ENCODE peak calls at places on chromosomes 12 and 14, in seven cellular contexts. K is mesendoderm, A is H9, E is neuronal stem cell, J is IMR-90, Y is H1, D is mesenchymal stem cell. X is an unnamed sample.

GRCh38 chr14:80850197-80850814 is 91.2 kb downstream of the CEP128 start:
- DNase-seq in Y (no peak), K (peak), J (peak), D (peak), A (no peak), E (peak), X (no peak)

GRCh38 chr12:53695148-53696138 is 19.6 kb upstream of the ATP5MC2 start:
- DNase-seq in K (peak), J (peak), Y (peak), A (peak), E (peak), D (peak), X (peak)

GRCh38 chr14:36315159-36315853 is 5.1 kb downstream of the MBIP start:
- DNase-seq in J (no peak), Y (no peak), K (no peak), A (no peak), D (no peak), E (no peak), X (no peak)

GRCh38 chr14:71193663-71194062 is 286.4 kb downstream of the PCNX1 start:
- DNase-seq in J (no peak), K (peak), A (no peak), E (no peak), Y (no peak), D (no peak), X (no peak)

GRCh38 chr12:24943947-24944597 is 4.8 kb downstream of the BCAT1 start:
- DNase-seq in Y (no peak), D (peak), E (no peak), K (no peak), J (peak), A (no peak), X (peak)

GRCh38 chr14:53432378-53432802 is 279.3 kb upstream of the DDHD1 start:
- DNase-seq in Y (peak), J (peak), E (peak), D (peak), K (peak), A (peak), X (no peak)

GRCh38 chr14:95523051-95523817 is 6.8 kb upstream of the SYNE3 start:
- DNase-seq in Y (no peak), D (peak), A (no peak), E (no peak), J (peak), K (peak), X (peak)

GRCh38 chr14:64580451-64580850 is 30.7 kb downstream of the PPP1R36 start:
- DNase-seq in E (no peak), K (no peak), A (no peak), J (peak), Y (no peak), D (no peak), X (no peak)

GRCh38 chr12:70249903-70250302 is 6.7 kb downstream of the CNOT2 start:
- DNase-seq in J (peak), Y (no peak), D (no peak), A (no peak), E (no peak), K (no peak), X (no peak)

GRCh38 chr14:82951171-82951570 is 1417.5 kb upstream of the SEL1L start:
- DNase-seq in K (no peak), D (no peak), A (peak), E (no peak), Y (no peak), J (no peak), X (no peak)

GRCh38 chr12:68416826-68417225 is 84.7 kb upstream of the MDM1 start:
- DNase-seq in Y (no peak), J (peak), E (no peak), D (no peak), A (no peak), K (no peak), X (peak)

GRCh38 chr12:24133385-24133784 is 183.9 kb upstream of the SOX5 start:
- DNase-seq in A (peak), D (no peak), E (peak), Y (peak), J (no peak), K (peak), X (no peak)

GRCh38 chr14:93207468-93208308 is 632 bp downstream of the UBR7 start:
- DNase-seq in A (no peak), E (peak), D (peak), J (peak), Y (peak), K (peak), X (peak)

GRCh38 chr14:103013028-103013427 is 44.3 kb downstream of the CDC42BPB start:
- DNase-seq in A (no peak), E (no peak), J (no peak), Y (no peak), D (no peak), K (no peak), X (no peak)

GRCh38 chr14:49297102-49297501 is 289.1 kb downstream of the RPS29 start:
- DNase-seq in K (no peak), A (no peak), J (no peak), Y (no peak), E (no peak), D (no peak), X (no peak)

GRCh38 chr12:50055831-50056628 is 1.4 kb upstream of the ASIC1 start:
- DNase-seq in A (peak), K (peak), D (peak), J (peak), E (no peak), Y (peak), X (peak)

GRCh38 chr14:102849522-102850379 is 72.5 kb downstream of the TRAF3 start:
- DNase-seq in D (peak), A (no peak), J (peak), E (no peak), Y (no peak), K (no peak), X (no peak)

GRCh38 chr12:19030603-19031002 is 98.9 kb upstream of the PLEKHA5 start:
- DNase-seq in K (no peak), E (no peak), J (no peak), A (no peak), Y (no peak), D (no peak), X (no peak)

GRCh38 chr12:50390284-50390683 is 6.1 kb downstream of the FAM186A start:
- DNase-seq in Y (no peak), J (peak), D (peak), A (no peak), K (peak), E (no peak), X (peak)

GRCh38 chr12:113135178-113136127 is at the start of gene RASAL1:
- DNase-seq in D (no peak), E (no peak), J (no peak), Y (peak), K (peak), A (peak), X (no peak)

GRCh38 chr12:20411309-20411708 is 43.0 kb downstream of the PDE3A start:
- DNase-seq in D (no peak), J (no peak), Y (no peak), E (no peak), A (no peak), K (no peak), X (no peak)

GRCh38 chr14:79011920-79012204 is 841.7 kb downstream of the NRXN3 start:
- DNase-seq in D (no peak), Y (no peak), E (no peak), A (no peak), J (no peak), K (no peak), X (no peak)

GRCh38 chr12:68349083-68349700 is 17.0 kb upstream of the MDM1 start:
- DNase-seq in K (no peak), E (no peak), J (peak), A (no peak), Y (no peak), D (no peak), X (no peak)

GRCh38 chr12:76180401-76181277 is 96.2 kb upstream of the NAP1L1 start:
- DNase-seq in Y (no peak), D (no peak), E (no peak), J (no peak), K (peak), A (no peak), X (no peak)

GRCh38 chr12:92675092-92675865 is 27.5 kb upstream of the PLEKHG7 start:
- DNase-seq in J (peak), D (no peak), A (no peak), E (no peak), Y (no peak), K (no peak), X (no peak)

GRCh38 chr12:30847259-30847658 is 79.3 kb upstream of the TSPAN11 start:
- DNase-seq in D (peak), Y (no peak), E (peak), J (peak), K (peak), A (peak), X (peak)

GRCh38 chr12:88895634-88896033 is 315.4 kb upstream of the KITLG start:
- DNase-seq in D (peak), K (no peak), J (peak), A (no peak), Y (no peak), E (no peak), X (no peak)

GRCh38 chr12:29582677-29583076 is 85.2 kb upstream of the OVCH1 start:
- DNase-seq in J (no peak), K (no peak), D (no peak), E (no peak), A (no peak), Y (no peak), X (no peak)

GRCh38 chr12:51886021-51886710 is 1.7 kb upstream of the ANKRD33 start:
- DNase-seq in A (peak), D (peak), K (peak), E (no peak), Y (no peak), J (peak), X (peak)

GRCh38 chr12:78470354-78471195 is 394.0 kb upstream of the SYT1 start:
- DNase-seq in J (peak), A (peak), K (peak), D (peak), Y (no peak), E (peak), X (peak)

GRCh38 chr12:132618683-132619043 is at the start of gene P2RX2:
- DNase-seq in K (no peak), J (no peak), D (no peak), A (peak), Y (no peak), E (no peak), X (no peak)

GRCh38 chr14:72518809-72519377 is 375.0 kb downstream of the DPF3 start:
- DNase-seq in K (no peak), D (no peak), J (no peak), E (no peak), A (no peak), Y (no peak), X (no peak)

GRCh38 chr12:116856729-116857128 is 24.5 kb downstream of the HRK start:
- DNase-seq in D (no peak), A (no peak), E (no peak), K (no peak), Y (no peak), J (no peak), X (no peak)

GRCh38 chr12:2876431-2877046 is 435 bp downstream of the FOXM1 start:
- DNase-seq in J (no peak), A (no peak), K (peak), Y (no peak), E (no peak), D (peak), X (no peak)

GRCh38 chr14:22465201-22465835 is 123.7 kb downstream of the DAD1 start:
- DNase-seq in A (no peak), Y (no peak), D (no peak), K (no peak), E (no peak), J (peak), X (no peak)

GRCh38 chr14:22466520-22466919 is 122.5 kb downstream of the DAD1 start:
- DNase-seq in D (no peak), K (no peak), Y (no peak), A (no peak), E (no peak), J (peak), X (no peak)

GRCh38 chr14:22464422-22465142 is 124.4 kb downstream of the DAD1 start:
- DNase-seq in A (no peak), J (no peak), K (no peak), D (no peak), E (no peak), Y (no peak), X (no peak)

GRCh38 chr14:22462923-22463322 is 126.1 kb downstream of the DAD1 start:
- DNase-seq in J (no peak), A (no peak), E (no peak), K (no peak), D (no peak), Y (no peak), X (peak)

GRCh38 chr14:22463763-22464173 is 125.3 kb downstream of the DAD1 start:
- DNase-seq in D (no peak), Y (no peak), K (no peak), J (no peak), A (no peak), E (no peak), X (no peak)
- H2AK5ac ChIP-seq in D (no peak), Y (no peak), K (no peak), J (no peak), A (no peak), E (no peak), X (no peak)

GRCh38 chr12:99035776-99036175 is 390.7 kb downstream of the APAF1 start:
- DNase-seq in J (no peak), A (no peak), Y (no peak), E (no peak), K (no peak), D (no peak), X (no peak)

GRCh38 chr12:99045158-99045557 is 400.1 kb downstream of the APAF1 start:
- DNase-seq in A (no peak), J (no peak), D (no peak), E (no peak), Y (no peak), K (no peak), X (no peak)

GRCh38 chr12:99043319-99043914 is 398.3 kb downstream of the APAF1 start:
- DNase-seq in Y (peak), A (peak), E (peak), D (peak), K (peak), J (peak), X (peak)

GRCh38 chr12:99039367-99040120 is 394.5 kb downstream of the APAF1 start:
- DNase-seq in D (no peak), K (no peak), A (no peak), Y (no peak), E (no peak), J (no peak), X (no peak)
- H3K4ac ChIP-seq in D (no peak), K (no peak), A (no peak), Y (no peak), E (no peak), J (no peak), X (no peak)

GRCh38 chr14:89454971-89455370 is 37.9 kb upstream of the FOXN3 start:
- DNase-seq in J (no peak), E (no peak), D (no peak), Y (no peak), K (no peak), A (no peak), X (peak)
- H2AK5ac ChIP-seq in J (no peak), E (no peak), D (no peak), Y (no peak), K (no peak), A (no peak), X (no peak)

GRCh38 chr14:63147018-63147417 is 57.2 kb upstream of the RHOJ start:
- DNase-seq in E (no peak), K (no peak), A (no peak), J (no peak), D (no peak), Y (no peak), X (no peak)
- H3K4ac ChIP-seq in E (no peak), K (no peak), A (no peak), J (no peak), D (no peak), Y (no peak), X (no peak)

GRCh38 chr12:124021025-124021406 is 48.0 kb downstream of the ZNF664 start:
- DNase-seq in E (no peak), K (no peak), J (no peak), Y (no peak), A (peak), D (no peak), X (no peak)
- H2AK5ac ChIP-seq in E (no peak), K (no peak), J (no peak), Y (no peak), A (no peak), D (no peak), X (no peak)

GRCh38 chr12:97127061-97127460 is 220.0 kb downstream of the NEDD1 start:
- DNase-seq in D (no peak), J (no peak), K (peak), A (no peak), Y (no peak), E (peak), X (no peak)
- H3K4ac ChIP-seq in D (no peak), J (no peak), K (no peak), A (no peak), Y (no peak), E (no peak), X (no peak)

DNA sequence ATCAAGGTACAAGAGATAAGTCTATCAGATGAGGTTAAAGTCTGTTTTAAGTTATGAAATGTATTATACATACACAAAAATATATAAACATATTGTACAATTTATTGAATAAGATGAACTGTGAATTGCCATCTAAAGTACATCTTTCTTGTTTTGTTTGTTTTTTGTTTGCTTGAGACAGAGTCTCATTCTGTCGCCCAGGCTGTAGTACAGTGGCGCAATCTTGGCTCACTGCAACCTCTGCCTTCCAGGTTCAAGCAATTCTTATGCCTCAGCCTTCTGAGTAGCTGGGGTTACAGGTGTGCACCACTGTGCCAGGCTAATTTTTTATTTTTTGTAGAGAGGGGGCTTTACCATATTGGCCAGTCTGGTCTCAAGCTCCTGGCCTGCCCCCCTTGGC is 10.0 kb upstream of the PPP4R3A start:
- DNase-seq in D (no peak), J (no peak), Y (no peak), A (no peak), E (no peak), K (no peak), X (no peak)
- H2AK5ac ChIP-seq in D (no peak), J (no peak), Y (no peak), A (no peak), E (no peak), K (no peak), X (no peak)